ENCODE peak calls at places on chromosomes 4 and X, in five cellular contexts. P is K562, Y is Peyer's patch, H is dorsolateral prefrontal cortex, T is tibial nerve. U is an unnamed sample.

GRCh38 chr4:165005352-165005751 is 26.4 kb upstream of the TRIM60 start:
- DNase-seq in Y (no peak), P (no peak), T (no peak), H (no peak), U (no peak)

GRCh38 chr4:141524116-141524515 is 112.3 kb upstream of the IL15 start:
- DNase-seq in P (no peak), T (no peak), H (no peak), Y (no peak), U (no peak)

GRCh38 chrX:21932277-21932996 is 8.1 kb upstream of the SMS start:
- DNase-seq in T (no peak), Y (no peak), H (no peak), P (no peak), U (no peak)

GRCh38 chr4:107896158-107896645 is 35.1 kb upstream of the CYP2U1 start:
- DNase-seq in H (no peak), Y (no peak), P (no peak), T (no peak), U (no peak)

GRCh38 chrX:50814701-50815476 is 895 bp upstream of the SHROOM4 start:
- DNase-seq in P (no peak), T (no peak), Y (no peak), H (peak), U (no peak)

GRCh38 chrX:105167233-105167632 is 53.3 kb downstream of the TEX13A start:
- DNase-seq in T (no peak), H (no peak), P (no peak), Y (no peak), U (no peak)

GRCh38 chrX:14997271-14997670 is 124.0 kb downstream of the MOSPD2 start:
- DNase-seq in H (no peak), T (no peak), P (no peak), Y (no peak), U (no peak)

GRCh38 chr4:156238171-156238570 is 284.5 kb upstream of the CTSO start:
- DNase-seq in Y (no peak), P (no peak), T (no peak), H (no peak), U (no peak)

GRCh38 chrX:140157143-140157542 is 191.8 kb upstream of the CXorf66 start:
- DNase-seq in Y (no peak), T (no peak), P (no peak), H (no peak), U (no peak)

GRCh38 chr4:188783606-188784157 is 644.4 kb downstream of the TRIML1 start:
- DNase-seq in T (no peak), Y (no peak), P (no peak), H (no peak), U (no peak)

GRCh38 chr4:153785830-153786721 is 2.8 kb downstream of the SFRP2 start:
- DNase-seq in H (no peak), P (no peak), T (no peak), Y (no peak), U (no peak)

GRCh38 chrX:37781808-37782207 is 1.9 kb downstream of the CYBB start:
- DNase-seq in P (no peak), Y (no peak), H (no peak), T (no peak), U (no peak)

GRCh38 chr4:183860726-183861125 is 44.4 kb upstream of the STOX2 start:
- DNase-seq in Y (no peak), T (no peak), P (no peak), H (no peak), U (no peak)

GRCh38 chr4:19379318-19379717 is 872.4 kb upstream of the SLIT2 start:
- DNase-seq in P (no peak), Y (no peak), H (no peak), T (no peak), U (no peak)

GRCh38 chr4:185457136-185457535 is 14.4 kb downstream of the CCDC110 start:
- DNase-seq in Y (no peak), P (no peak), T (no peak), H (no peak), U (no peak)

GRCh38 chr4:2412534-2412884 is 5.9 kb downstream of the ZFYVE28 start:
- DNase-seq in H (no peak), Y (peak), P (no peak), T (no peak), U (peak)

GRCh38 chr4:2413821-2414610 is 4.4 kb downstream of the ZFYVE28 start:
- DNase-seq in T (no peak), P (peak), H (no peak), Y (no peak), U (peak)

GRCh38 chr4:2412885-2413716 is 5.3 kb downstream of the ZFYVE28 start:
- DNase-seq in H (peak), T (peak), Y (peak), P (peak), U (peak)

GRCh38 chr4:2409381-2409783 is 9.1 kb downstream of the ZFYVE28 start:
- DNase-seq in H (no peak), T (no peak), P (no peak), Y (no peak), U (no peak)

DNA sequence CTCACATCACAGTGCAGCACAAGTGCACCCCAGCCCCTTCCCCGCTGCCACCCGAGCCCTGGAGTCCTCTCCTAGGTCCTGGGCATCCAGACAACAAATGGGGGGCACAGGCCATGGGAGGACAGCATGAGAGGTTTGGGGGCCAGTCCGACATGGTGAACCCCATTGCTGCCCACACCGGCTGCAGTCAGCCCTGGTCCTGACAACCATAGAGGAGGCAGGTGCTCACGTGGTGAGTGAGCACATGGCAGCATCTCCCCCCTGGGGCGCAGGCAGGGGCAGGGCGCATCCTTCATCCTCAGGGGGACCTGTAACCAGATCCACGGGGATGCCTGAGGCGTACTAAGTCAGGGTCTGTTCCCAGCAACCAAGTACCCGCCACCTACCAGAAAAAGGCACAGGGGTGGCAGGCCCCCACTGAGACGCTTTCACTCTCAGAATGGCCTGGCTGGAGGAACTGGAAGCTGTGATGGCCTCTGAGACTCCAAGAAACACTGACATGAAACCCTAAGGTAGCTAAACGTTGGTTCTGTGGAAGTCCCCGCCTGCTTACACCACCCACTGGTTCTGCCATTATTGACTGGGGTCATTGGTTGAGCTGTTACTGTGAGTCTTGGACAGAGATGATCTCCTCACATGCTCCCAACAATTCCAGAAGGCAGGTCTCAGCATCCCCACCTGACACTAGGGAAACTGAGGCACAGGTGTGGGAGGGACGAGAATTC is 6.5 kb downstream of the ZFYVE28 start:
- DNase-seq in H (no peak), T (no peak), Y (no peak), P (no peak), U (peak)
- H3K4me3 ChIP-seq in H (peak), T (no peak), Y (peak), P (peak), U (no peak)

GRCh38 chr4:77418333-77418732 is 187.3 kb upstream of the CXCL13 start:
- DNase-seq in H (no peak), P (no peak), T (no peak), Y (no peak), U (peak)
- TF ChIP-seq CTCF in H (no peak), P (peak), T (no peak), Y (peak), U (no peak)

GRCh38 chr4:1708581-1708980 is 3.5 kb downstream of the SLBP start:
- DNase-seq in Y (no peak), H (no peak), T (no peak), P (no peak), U (no peak)
- H3K4me3 ChIP-seq in Y (no peak), H (no peak), T (no peak), P (no peak), U (no peak)

DNA sequence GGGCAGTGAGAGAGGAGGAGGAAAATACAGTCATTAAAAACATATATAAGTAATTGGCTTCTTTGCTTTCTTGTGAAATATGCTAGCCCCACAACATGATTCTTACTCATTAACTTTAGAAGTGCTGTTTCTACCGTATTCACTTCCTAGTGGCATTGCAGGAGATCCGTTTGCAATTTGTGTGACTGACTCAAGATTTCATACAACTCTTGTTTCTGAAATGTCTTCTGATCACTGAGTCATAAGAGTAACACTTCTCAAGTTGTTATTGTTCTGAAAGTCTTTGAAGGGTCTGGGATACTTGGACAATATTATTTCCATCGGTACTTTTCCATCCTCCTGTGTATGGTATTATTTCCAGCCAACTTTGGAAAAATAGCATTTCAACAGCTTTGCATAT is 310.8 kb downstream of the PACRGL start:
- DNase-seq in T (no peak), H (no peak), P (no peak), Y (no peak), U (no peak)
- TF ChIP-seq CTCF in T (no peak), H (no peak), P (no peak), Y (no peak), U (no peak)

DNA sequence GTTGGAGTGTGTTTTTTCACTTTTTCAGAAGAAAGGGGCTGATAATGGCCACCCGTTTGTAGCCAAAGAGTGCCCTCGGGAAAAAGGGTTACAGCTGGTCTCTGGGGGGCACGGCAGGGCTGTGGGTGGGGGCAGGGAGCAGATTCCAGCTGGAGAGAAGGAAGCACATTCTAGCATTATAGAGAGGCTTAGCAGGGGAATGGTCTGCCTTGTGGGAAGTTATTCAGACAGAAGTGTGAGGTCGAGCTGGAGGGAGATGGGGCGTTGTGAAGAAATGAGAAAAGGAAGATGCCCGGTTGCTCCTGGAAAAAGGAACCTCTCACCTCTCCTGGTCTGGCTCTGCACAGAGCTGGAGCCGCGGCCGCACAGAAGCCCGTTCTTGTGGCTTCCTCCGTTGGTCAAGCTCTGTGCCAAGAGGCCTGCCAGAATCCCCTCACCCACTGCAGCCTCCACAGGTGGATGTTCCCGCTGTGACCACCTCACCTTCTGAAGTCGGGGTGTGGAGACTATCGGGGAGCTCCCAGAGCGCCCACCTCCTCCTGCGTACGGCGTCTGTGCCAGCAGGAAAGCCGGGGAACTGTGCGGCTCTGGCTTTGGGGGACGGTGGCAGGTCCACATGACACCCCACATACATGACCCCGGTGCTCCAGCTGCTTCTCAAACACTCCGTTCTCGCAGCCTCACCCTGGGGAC is 52.4 kb upstream of the HGFAC start:
- DNase-seq in Y (no peak), T (no peak), H (no peak), P (no peak), U (no peak)
- H3K4me3 ChIP-seq in Y (no peak), T (no peak), H (peak), P (no peak), U (no peak)

GRCh38 chr4:163111588-163111987 is 55.1 kb downstream of the NAF1 start:
- DNase-seq in H (no peak), Y (no peak), P (no peak), T (no peak), U (no peak)
- TF ChIP-seq CTCF in H (no peak), Y (no peak), P (peak), T (no peak), U (peak)

GRCh38 chrX:120308558-120308957 is 2.7 kb downstream of the TMEM255A start:
- DNase-seq in H (no peak), T (no peak), P (no peak), Y (no peak), U (no peak)

GRCh38 chrX:120311632-120312000 is 355 bp upstream of the TMEM255A start:
- DNase-seq in P (no peak), T (no peak), H (no peak), Y (no peak), U (no peak)

GRCh38 chrX:120309873-120310730 is 1.2 kb downstream of the TMEM255A start:
- DNase-seq in H (no peak), Y (no peak), P (no peak), T (no peak), U (no peak)

GRCh38 chrX:120310861-120311631 is at the start of gene TMEM255A:
- DNase-seq in H (no peak), T (no peak), P (no peak), Y (no peak), U (peak)

DNA sequence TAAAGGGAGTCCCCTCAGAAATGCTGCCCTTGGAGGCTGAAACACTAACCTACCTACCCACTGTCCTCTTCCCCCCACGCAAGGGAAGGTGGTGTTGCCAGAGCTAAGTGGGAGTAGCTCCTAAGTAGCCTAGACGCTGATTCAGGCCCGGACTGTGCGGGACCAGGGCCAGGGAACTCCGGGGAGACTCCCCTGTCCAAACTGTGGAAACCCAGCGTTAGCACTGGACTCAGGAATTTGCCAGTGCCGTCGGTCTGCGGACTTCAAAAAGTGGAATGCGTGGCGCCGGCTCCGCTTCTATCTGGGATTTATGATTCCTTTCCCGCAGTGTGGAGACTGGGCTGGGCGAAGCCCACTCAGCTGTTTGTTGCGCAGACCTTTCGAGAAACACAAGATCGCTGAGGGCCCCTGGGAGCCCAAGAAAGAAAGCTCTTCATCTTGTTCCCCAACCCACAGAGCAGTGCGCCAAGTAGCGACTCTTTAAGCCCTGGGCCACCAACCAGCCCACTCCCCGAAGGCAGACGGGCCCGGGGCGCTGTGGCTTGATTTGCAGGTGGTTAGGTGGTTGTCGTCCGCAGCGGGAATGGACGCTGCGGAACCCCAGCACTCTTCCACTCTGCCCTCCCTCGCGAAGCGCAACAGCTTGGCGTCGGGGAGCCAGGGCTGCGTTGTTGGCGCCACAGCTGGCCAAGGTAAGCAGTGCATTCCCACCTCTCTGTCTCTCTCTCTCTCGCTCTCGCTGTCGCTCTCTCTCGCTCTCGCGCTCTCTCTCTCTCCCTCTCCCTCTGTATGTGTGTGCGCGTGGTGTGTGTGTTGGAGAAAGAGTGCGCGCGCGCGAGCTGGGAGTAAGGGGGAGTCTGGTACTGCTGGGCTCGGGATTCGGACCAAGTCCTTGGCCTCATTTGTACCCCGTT is 2.0 kb downstream of the TMEM255A start:
- DNase-seq in P (no peak), T (no peak), Y (peak), H (no peak), U (peak)
- H3K4me3 ChIP-seq in P (no peak), T (peak), Y (peak), H (peak), U (no peak)

GRCh38 chrX:78886550-78886949 is 58.6 kb upstream of the P2RY10 start:
- DNase-seq in Y (no peak), T (no peak), H (no peak), P (no peak), U (no peak)
- TF ChIP-seq CTCF in Y (peak), T (no peak), H (no peak), P (no peak), U (no peak)

DNA sequence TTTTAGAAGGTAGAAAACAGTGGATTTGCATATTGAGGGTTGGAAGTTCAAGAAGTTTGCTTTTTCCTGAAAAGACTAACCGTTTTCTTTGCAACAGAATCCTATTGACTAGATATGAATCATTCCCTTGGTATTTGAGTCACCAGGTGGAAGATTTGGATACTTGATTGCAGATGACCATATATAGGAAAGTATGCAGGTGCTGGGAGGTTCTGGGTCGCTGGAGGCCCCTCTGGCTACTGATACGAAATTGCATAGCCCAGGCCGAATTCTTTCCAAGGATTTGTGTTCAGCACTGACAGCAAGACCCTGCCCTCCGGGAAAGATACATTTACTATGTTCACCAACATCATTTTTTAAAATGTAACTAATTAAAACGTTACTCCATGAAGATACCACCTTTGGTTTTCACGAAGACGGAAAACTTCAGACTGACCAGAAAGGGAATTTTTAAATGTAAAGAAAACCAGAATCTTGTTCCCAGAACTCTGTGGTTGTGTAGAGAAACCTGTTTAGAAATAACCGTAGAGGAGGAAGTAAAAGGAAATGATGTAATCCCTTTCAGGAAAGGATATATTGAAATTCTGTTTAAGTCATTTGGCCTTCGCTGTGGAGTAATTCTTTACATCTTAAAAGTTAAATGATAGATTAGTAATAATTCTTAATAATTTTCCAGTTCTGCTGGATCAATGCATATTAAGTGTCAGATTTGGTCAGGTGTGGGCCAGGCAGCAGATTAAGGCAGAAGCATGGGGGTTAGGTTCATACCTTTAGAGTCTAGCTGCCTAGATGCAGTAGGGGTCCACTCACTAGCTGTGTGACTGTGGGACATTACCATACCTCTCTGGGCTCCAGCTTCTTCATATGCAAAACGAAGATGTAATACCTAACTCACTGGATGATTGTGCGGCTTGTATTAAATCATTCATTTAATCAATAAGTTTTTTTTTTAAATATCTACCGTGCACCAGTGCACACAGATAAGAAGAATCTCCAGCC is 1.1 kb downstream of the ANXA3 start:
- DNase-seq in P (no peak), T (no peak), Y (no peak), H (no peak), U (no peak)
- H3K4me3 ChIP-seq in P (peak), T (peak), Y (peak), H (peak), U (no peak)